ENCODE peak calls at places on chromosomes 13 and 19, in six cellular contexts. L is fibroblast of lung, T is AG09309, U is HFF-Myc, J is heart right ventricle, K is breast epithelium. A is an unnamed sample.

GRCh38 chr13:45809810-45810394 is 41.7 kb downstream of the SIAH3 start:
- DNase-seq in L (no peak), T (no peak), U (no peak), J (no peak), K (no peak), A (peak)

GRCh38 chr19:46299695-46300094 is 2.9 kb downstream of the HIF3A start:
- DNase-seq in L (no peak), T (no peak), U (no peak), J (no peak), K (no peak), A (no peak)

GRCh38 chr13:99657848-99658265 is 156.6 kb downstream of the TM9SF2 start:
- DNase-seq in L (peak), T (no peak), U (no peak), J (peak), K (no peak), A (no peak)

GRCh38 chr19:51799311-51799997 is 4.5 kb downstream of the FPR3 start:
- DNase-seq in L (peak), T (peak), U (peak), J (peak), K (peak), A (peak)

GRCh38 chr13:60425332-60425731 is 28.3 kb downstream of the TDRD3 start:
- DNase-seq in L (no peak), T (no peak), U (no peak), J (no peak), K (no peak), A (no peak)

GRCh38 chr13:95704510-95704909 is 27.6 kb downstream of the DNAJC3 start:
- DNase-seq in L (no peak), T (no peak), U (no peak), J (no peak), K (no peak), A (no peak)

GRCh38 chr19:40561947-40562346 is 14.7 kb upstream of the SHKBP1 start:
- DNase-seq in L (no peak), T (no peak), U (no peak), J (no peak), K (no peak), A (no peak)

GRCh38 chr13:27383104-27383921 is 41.1 kb upstream of the GTF3A start:
- DNase-seq in L (no peak), T (no peak), U (no peak), J (no peak), K (no peak), A (no peak)

GRCh38 chr13:52447354-52447753 is 3.1 kb downstream of the VPS36 start:
- DNase-seq in L (peak), T (no peak), U (no peak), J (no peak), K (no peak), A (no peak)

GRCh38 chr13:78655906-78656305 is 3.0 kb downstream of the OBI1 start:
- DNase-seq in L (no peak), T (no peak), U (no peak), J (no peak), K (no peak), A (no peak)

GRCh38 chr19:45901912-45902650 is at the start of gene MYPOP:
- DNase-seq in L (no peak), T (no peak), U (no peak), J (no peak), K (no peak), A (no peak)

GRCh38 chr19:4430760-4431159 is 26.8 kb downstream of the UBXN6 start:
- DNase-seq in L (no peak), T (no peak), U (no peak), J (no peak), K (no peak), A (no peak)

GRCh38 chr13:46050771-46051170 is 1.8 kb downstream of the ZC3H13 start:
- DNase-seq in L (no peak), T (no peak), U (no peak), J (no peak), K (no peak), A (no peak)

GRCh38 chr19:46574533-46574932 is 26.6 kb upstream of the CALM3 start:
- DNase-seq in L (peak), T (no peak), U (no peak), J (no peak), K (no peak), A (no peak)

GRCh38 chr19:35041548-35042055 is at the start of gene HPN:
- DNase-seq in L (no peak), T (no peak), U (no peak), J (no peak), K (peak), A (no peak)

GRCh38 chr13:34555988-34556387 is 386.1 kb upstream of the NBEA start:
- DNase-seq in L (peak), T (no peak), U (no peak), J (no peak), K (no peak), A (no peak)

GRCh38 chr13:40982772-40983171 is 36.3 kb downstream of the ELF1 start:
- DNase-seq in L (peak), T (no peak), U (no peak), J (peak), K (no peak), A (no peak)

GRCh38 chr13:33349996-33350826 is 64.7 kb upstream of the STARD13 start:
- DNase-seq in L (peak), T (no peak), U (no peak), J (peak), K (peak), A (peak)

GRCh38 chr13:28494861-28495585 is at the start of gene FLT1:
- DNase-seq in L (peak), T (no peak), U (no peak), J (peak), K (no peak), A (no peak)

GRCh38 chr13:113774177-113775107 is 15.4 kb downstream of the TMEM255B start:
- DNase-seq in L (peak), T (no peak), U (no peak), J (no peak), K (no peak), A (no peak)

GRCh38 chr13:51148223-51148951 is 37.3 kb upstream of the C13orf42 start:
- DNase-seq in L (no peak), T (no peak), U (no peak), J (no peak), K (no peak), A (no peak)

GRCh38 chr19:45739498-45740439 is 6.5 kb downstream of the MEIOSIN start:
- DNase-seq in L (no peak), T (no peak), U (no peak), J (no peak), K (no peak), A (no peak)

GRCh38 chr13:92379371-92379770 is 847.2 kb upstream of the GPC6 start:
- DNase-seq in L (no peak), T (no peak), U (no peak), J (no peak), K (no peak), A (no peak)

GRCh38 chr19:45311640-45312039 is 11.0 kb downstream of the CKM start:
- DNase-seq in L (no peak), T (no peak), U (no peak), J (no peak), K (no peak), A (no peak)

GRCh38 chr13:32537580-32538233 is 888 bp downstream of the N4BP2L2 start:
- DNase-seq in L (peak), T (no peak), U (no peak), J (peak), K (no peak), A (peak)

DNA sequence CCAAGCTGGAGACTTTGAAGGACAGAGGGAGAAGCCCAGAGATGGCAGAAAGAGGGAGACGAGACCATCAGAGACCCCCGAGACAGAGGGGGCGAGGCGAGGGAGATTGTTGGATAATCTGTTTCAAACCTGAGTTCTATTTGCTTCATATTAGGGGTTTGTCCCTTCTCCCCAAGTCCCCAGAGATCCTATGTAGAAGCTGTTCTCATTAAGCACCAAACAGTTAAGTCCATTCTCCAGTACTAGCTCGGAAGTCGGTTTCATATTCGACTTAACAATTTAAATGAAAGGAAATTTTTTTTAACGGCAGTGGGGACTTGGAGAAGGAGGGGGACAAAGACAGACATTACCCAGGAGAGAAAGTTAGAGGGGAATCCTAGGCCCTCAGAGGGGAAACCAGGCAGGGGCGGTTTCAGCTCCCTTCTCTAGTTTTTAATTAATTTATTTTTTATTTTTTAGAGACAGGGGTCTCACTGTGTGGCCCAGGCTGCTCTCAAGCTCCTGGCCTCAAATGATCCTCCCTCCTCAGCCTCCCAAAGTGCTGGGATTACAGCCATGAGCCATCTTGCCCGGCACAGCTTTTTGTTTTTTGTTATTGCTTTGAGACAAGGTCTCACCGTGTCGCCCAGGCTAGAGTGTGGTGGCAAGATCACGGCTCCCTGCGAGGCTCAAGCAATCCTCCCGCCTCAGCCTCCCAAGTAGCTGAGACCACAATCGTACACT is 13.6 kb upstream of the TLE2 start:
- DNase-seq in L (no peak), T (no peak), U (no peak), J (no peak), K (no peak), A (no peak)
- H3K4me3 ChIP-seq in L (no peak), T (no peak), U (no peak), J (no peak), K (peak), A (peak)

DNA sequence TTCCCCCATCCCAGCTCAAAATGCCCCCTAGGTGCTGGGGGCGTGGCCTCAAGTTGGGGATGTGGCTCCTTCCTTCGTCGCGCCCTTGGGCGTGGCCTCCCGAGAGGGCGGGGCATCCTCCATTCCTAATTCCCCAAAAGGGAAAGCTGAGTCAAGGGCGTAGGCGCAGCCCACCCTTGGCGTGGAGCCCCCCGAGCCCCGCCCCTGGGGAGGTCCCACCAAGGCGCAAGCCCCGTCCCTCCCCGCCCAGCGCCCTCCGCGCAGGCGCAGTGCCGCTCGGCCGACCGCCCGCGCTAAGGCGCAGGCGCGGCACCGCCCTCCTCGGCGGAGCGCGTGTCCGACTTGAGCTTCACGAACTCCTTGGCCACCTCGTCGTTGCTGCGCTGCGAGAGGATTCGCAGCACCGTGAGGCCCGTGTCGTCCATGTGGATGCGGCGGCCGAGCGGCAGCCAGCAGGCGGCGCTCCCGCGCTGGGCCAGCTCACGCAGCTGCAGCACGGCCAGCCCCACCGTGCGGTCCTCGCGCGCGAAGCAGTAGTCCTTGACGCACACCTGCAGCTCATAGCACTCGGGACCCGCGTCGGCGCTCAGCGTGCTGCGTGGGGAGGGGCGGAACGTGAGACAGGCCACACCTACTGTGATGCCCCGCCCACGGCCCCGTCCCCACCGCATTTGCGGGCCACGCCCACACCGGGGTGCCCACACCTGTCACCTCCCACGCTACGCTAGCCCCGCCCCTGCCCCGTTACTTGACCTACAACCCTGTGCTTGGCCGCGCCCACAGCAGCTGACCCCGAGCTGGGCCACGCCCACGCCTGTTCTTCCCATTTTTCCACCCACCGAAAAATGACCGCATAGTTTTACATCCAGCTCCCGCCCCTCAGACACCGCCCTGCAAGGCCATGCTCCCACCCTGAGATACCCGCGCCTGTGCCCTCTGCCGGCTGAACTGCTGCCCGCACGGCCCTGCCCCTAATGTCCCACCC is 50.6 kb downstream of the COLGALT1 start:
- DNase-seq in L (peak), T (no peak), U (peak), J (peak), K (no peak), A (no peak)
- TF ChIP-seq CTCF in L (peak), T (peak), U (peak), J (peak), K (no peak), A (peak)

GRCh38 chr19:5975388-5975728 is 2.6 kb downstream of the RANBP3 start:
- DNase-seq in L (no peak), T (no peak), U (no peak), J (no peak), K (no peak), A (no peak)
- H3K4me3 ChIP-seq in L (no peak), T (no peak), U (peak), J (no peak), K (no peak), A (no peak)

DNA sequence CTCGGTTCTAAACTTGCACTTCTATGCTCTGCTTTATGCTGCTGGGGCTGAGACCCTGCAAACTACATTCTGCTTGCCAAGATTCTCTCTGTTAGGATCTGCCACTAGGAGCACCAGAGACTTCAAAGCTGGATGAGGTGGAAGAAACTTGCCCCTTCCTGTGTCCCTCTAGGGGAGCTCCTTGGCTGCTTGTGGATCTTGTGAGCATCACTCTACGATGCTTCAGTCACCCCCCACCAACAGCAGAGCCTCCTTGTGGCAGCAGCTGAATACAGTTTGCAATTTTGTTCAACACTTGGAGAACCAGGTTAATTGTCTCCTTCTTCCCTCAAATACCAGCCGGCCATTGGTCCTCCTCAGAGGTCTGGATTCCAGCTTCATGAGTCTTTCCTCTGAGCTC is 310.6 kb downstream of the FGF14 start:
- DNase-seq in L (peak), T (no peak), U (no peak), J (no peak), K (no peak), A (no peak)
- TF ChIP-seq CTCF in L (peak), T (no peak), U (no peak), J (no peak), K (no peak), A (no peak)

A was measured in coronary artery.